ENCODE peak calls at places on chromosomes 6 and 20, in seven cellular contexts. K is HepG2, Z is T-helper 9 cell, R is A172, O is neural progenitor cell, N is NCI-H345, C is prostate gland. P is an unnamed sample.

GRCh38 chr6:28474441-28475219 is 31.3 kb upstream of the ZSCAN23 start:
- DNase-seq in Z (no peak), N (peak), K (peak), R (peak), C (no peak), O (peak), P (no peak)

GRCh38 chr20:57783956-57784837 is 74.4 kb upstream of the PMEPA1 start:
- DNase-seq in C (no peak), N (no peak), K (no peak), O (no peak), R (no peak), Z (no peak), P (no peak)

GRCh38 chr6:5261545-5262109 is 314 bp downstream of the FARS2 start:
- DNase-seq in O (no peak), Z (no peak), K (no peak), N (no peak), R (peak), C (no peak), P (no peak)

GRCh38 chr20:1803216-1804128 is 91.7 kb upstream of the SIRPA start:
- DNase-seq in R (no peak), N (peak), C (peak), Z (no peak), O (peak), K (no peak), P (peak)

GRCh38 chr6:159149641-159150040 is 19.6 kb upstream of the FNDC1 start:
- DNase-seq in N (no peak), Z (no peak), K (no peak), R (no peak), O (no peak), C (no peak), P (no peak)

GRCh38 chr20:57476073-57476526 is 48.8 kb downstream of the CTCFL start:
- DNase-seq in Z (no peak), K (no peak), C (no peak), R (peak), N (no peak), O (no peak), P (no peak)

GRCh38 chr20:42027746-42028268 is 409.6 kb upstream of the CHD6 start:
- DNase-seq in R (no peak), N (peak), K (no peak), C (no peak), O (no peak), Z (no peak), P (no peak)

GRCh38 chr6:158560787-158561246 is 926 bp downstream of the TMEM181 start:
- DNase-seq in R (no peak), Z (no peak), K (no peak), N (no peak), O (peak), C (peak), P (no peak)

GRCh38 chr6:90484903-90485302 is 102.0 kb downstream of the MAP3K7 start:
- DNase-seq in K (no peak), R (no peak), N (no peak), Z (no peak), C (no peak), O (peak), P (no peak)

GRCh38 chr6:95127266-95127665 is 450.1 kb upstream of the MANEA start:
- DNase-seq in N (peak), C (no peak), K (no peak), R (no peak), O (no peak), Z (no peak), P (no peak)

GRCh38 chr6:95917034-95917433 is 98.7 kb upstream of the FUT9 start:
- DNase-seq in Z (no peak), K (peak), N (no peak), O (no peak), R (no peak), C (no peak), P (no peak)

GRCh38 chr6:28884423-28885148 is 39.2 kb downstream of the TRIM27 start:
- DNase-seq in K (peak), O (no peak), R (no peak), Z (peak), N (peak), C (no peak), P (peak)

GRCh38 chr6:110781522-110782200 is 33.6 kb downstream of the CDK19 start:
- DNase-seq in N (no peak), C (no peak), K (no peak), O (no peak), Z (no peak), R (no peak), P (no peak)

GRCh38 chr6:95227301-95227700 is 350.0 kb upstream of the MANEA start:
- DNase-seq in R (no peak), Z (no peak), K (no peak), O (no peak), N (no peak), C (no peak), P (no peak)

GRCh38 chr20:58547527-58548475 is 32.6 kb upstream of the APCDD1L start:
- DNase-seq in O (no peak), R (peak), N (no peak), Z (no peak), C (no peak), K (no peak), P (no peak)

GRCh38 chr6:3621411-3621810 is 130.1 kb downstream of the PXDC1 start:
- DNase-seq in C (no peak), N (no peak), K (no peak), Z (no peak), O (no peak), R (no peak), P (no peak)

GRCh38 chr6:42441661-42442081 is 10.1 kb downstream of the TRERF1 start:
- DNase-seq in Z (no peak), N (no peak), K (no peak), O (peak), R (no peak), C (no peak), P (no peak)

GRCh38 chr6:25787469-25787868 is 32.9 kb downstream of the SLC17A4 start:
- DNase-seq in Z (no peak), K (no peak), R (no peak), C (no peak), N (no peak), O (no peak), P (no peak)

GRCh38 chr20:22383156-22383555 is 201.2 kb downstream of the FOXA2 start:
- DNase-seq in N (no peak), O (no peak), C (no peak), R (peak), K (no peak), Z (no peak), P (no peak)

GRCh38 chr6:20954325-20954724 is 420.1 kb downstream of the CDKAL1 start:
- DNase-seq in C (no peak), Z (no peak), N (peak), K (no peak), O (no peak), R (no peak), P (no peak)

GRCh38 chr20:3171391-3172125 is 1.8 kb downstream of the LZTS3 start:
- DNase-seq in C (no peak), N (no peak), Z (no peak), K (no peak), O (no peak), R (no peak), P (no peak)

GRCh38 chr6:44012078-44012493 is 115.2 kb downstream of the MRPL14 start:
- DNase-seq in R (peak), Z (no peak), K (no peak), N (no peak), O (no peak), C (no peak), P (no peak)

GRCh38 chr6:85389180-85389797 is 60.6 kb upstream of the NT5E start:
- DNase-seq in N (no peak), Z (no peak), R (no peak), O (no peak), K (no peak), C (no peak), P (no peak)

P was measured in naive thymus-derived CD8-positive, alpha-beta T cell.